ENCODE peak calls at places on chromosome 5, in four cellular contexts. Y is activated CD8-positive, alpha-beta T cell treated with anti-CD3 and anti-CD28 coated beads for 36 hours; K is astrocyte of the spinal cord; N is A549. V is an unnamed sample.

GRCh38 chr5:174608631-174609097 is 115.7 kb upstream of the MSX2 start:
- DNase-seq in Y (peak), K (no peak), N (no peak), V (no peak)

GRCh38 chr5:96893342-96893741 is 17.0 kb downstream of the ERAP2 start:
- DNase-seq in N (no peak), Y (peak), K (peak), V (no peak)

GRCh38 chr5:81070561-81070960 is 110.4 kb downstream of the RASGRF2 start:
- DNase-seq in Y (no peak), K (no peak), N (no peak), V (no peak)

GRCh38 chr5:90233496-90233895 is 176.1 kb downstream of the CETN3 start:
- DNase-seq in K (peak), Y (no peak), N (no peak), V (no peak)

GRCh38 chr5:53381-54174 is 38.4 kb upstream of the PLEKHG4B start:
- DNase-seq in K (peak), N (peak), Y (peak), V (no peak)

GRCh38 chr5:116387738-116388137 is 186.9 kb downstream of the SEMA6A start:
- DNase-seq in Y (no peak), N (no peak), K (no peak), V (no peak)

GRCh38 chr5:176133289-176133870 is 104.8 kb upstream of the SIMC1 start:
- DNase-seq in Y (peak), K (no peak), N (no peak), V (no peak)

GRCh38 chr5:177982956-177983355 is 13.1 kb downstream of the PROP1 start:
- DNase-seq in K (no peak), Y (no peak), N (no peak), V (no peak)

GRCh38 chr5:87944553-87945320 is 323.9 kb downstream of the TMEM161B start:
- DNase-seq in N (no peak), Y (no peak), K (peak), V (no peak)

GRCh38 chr5:149915392-149916260 is 29.0 kb downstream of the PDE6A start:
- DNase-seq in N (no peak), Y (no peak), K (peak), V (no peak)

GRCh38 chr5:17895296-17896058 is 261.2 kb downstream of the TAF11L14 start:
- DNase-seq in K (no peak), Y (no peak), N (peak), V (no peak)

GRCh38 chr5:87877023-87877422 is 391.6 kb downstream of the TMEM161B start:
- DNase-seq in K (no peak), N (no peak), Y (no peak), V (no peak)

GRCh38 chr5:179803651-179804598 is 2.7 kb downstream of the MGAT4B start:
- DNase-seq in Y (peak), N (no peak), K (no peak), V (no peak)

GRCh38 chr5:116577064-116577788 is 2.6 kb upstream of the SEMA6A start:
- DNase-seq in K (no peak), Y (peak), N (no peak), V (peak)

GRCh38 chr5:168887931-168888330 is 308.8 kb upstream of the PANK3 start:
- DNase-seq in N (no peak), Y (no peak), K (no peak), V (no peak)

GRCh38 chr5:83222906-83223305 is 145.6 kb downstream of the XRCC4 start:
- DNase-seq in K (no peak), N (no peak), Y (no peak), V (no peak)

GRCh38 chr5:127447822-127448221 is 69.6 kb upstream of the PRRC1 start:
- DNase-seq in Y (no peak), N (no peak), K (peak), V (no peak)

GRCh38 chr5:57172466-57172961 is 1.3 kb upstream of the GPBP1 start:
- DNase-seq in Y (peak), K (peak), N (peak), V (no peak)

GRCh38 chr5:169788168-169788567 is 151.1 kb downstream of the DOCK2 start:
- DNase-seq in N (peak), K (peak), Y (no peak), V (no peak)

GRCh38 chr5:149011084-149011483 is 51.8 kb downstream of the SH3TC2 start:
- DNase-seq in K (no peak), N (peak), Y (no peak), V (no peak)

GRCh38 chr5:174413520-174414314 is 310.7 kb upstream of the MSX2 start:
- DNase-seq in K (peak), N (peak), Y (no peak), V (no peak)

GRCh38 chr5:134738963-134739661 is 764 bp downstream of the CAMLG start:
- DNase-seq in Y (peak), N (peak), K (peak), V (peak)
- TF ChIP-seq CTCF in Y (peak), N (peak), K (peak), V (peak)

GRCh38 chr5:133319905-133320520 is 268.2 kb downstream of the HSPA4 start:
- DNase-seq in Y (no peak), N (peak), K (no peak), V (no peak)
- TF ChIP-seq CTCF in Y (no peak), N (peak), K (no peak), V (no peak)

DNA sequence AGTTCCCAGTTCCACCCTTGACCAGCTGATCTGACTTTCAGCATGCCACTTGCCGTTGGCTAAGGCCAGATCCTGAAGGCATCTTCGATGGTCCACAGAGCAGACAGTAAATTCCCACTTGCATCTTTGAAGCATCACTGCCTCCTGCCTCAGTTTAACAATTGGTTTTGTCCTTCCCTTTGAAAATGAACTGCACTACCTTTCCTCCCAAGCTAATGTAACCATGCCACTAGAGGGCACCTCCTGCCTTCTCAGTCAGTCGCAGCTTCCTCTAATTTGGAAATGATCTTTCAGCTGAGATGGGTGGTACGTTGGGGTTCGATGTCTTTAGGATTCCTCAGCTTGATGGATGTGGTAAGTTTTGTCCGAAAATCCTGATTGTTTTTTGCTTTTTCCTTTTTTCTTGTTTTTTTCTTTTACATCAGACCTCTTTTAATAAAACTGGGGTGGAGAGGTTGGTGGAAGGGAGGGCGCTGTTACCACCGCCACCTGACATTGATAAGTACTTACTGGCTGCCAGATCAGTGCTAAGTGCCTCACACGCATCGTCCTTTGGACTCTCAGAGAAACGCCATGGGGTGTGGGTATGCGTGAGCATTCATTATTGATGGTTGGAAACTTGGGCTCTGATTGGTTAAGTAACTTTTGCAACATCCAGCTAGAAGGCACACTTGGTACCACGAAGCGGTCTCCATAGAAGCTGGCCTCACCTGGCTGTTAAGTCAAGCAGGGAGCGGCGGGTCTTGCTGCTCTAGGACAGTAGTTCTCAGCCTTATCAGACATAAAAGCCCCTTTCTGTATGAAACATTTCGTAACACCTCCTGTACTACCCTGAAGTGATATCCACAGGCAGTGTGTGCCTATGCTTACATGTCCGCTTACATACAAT is 16.9 kb downstream of the PTTG1 start:
- DNase-seq in Y (peak), K (peak), N (peak), V (peak)
- TF ChIP-seq CTCF in Y (peak), K (peak), N (peak), V (peak)

DNA sequence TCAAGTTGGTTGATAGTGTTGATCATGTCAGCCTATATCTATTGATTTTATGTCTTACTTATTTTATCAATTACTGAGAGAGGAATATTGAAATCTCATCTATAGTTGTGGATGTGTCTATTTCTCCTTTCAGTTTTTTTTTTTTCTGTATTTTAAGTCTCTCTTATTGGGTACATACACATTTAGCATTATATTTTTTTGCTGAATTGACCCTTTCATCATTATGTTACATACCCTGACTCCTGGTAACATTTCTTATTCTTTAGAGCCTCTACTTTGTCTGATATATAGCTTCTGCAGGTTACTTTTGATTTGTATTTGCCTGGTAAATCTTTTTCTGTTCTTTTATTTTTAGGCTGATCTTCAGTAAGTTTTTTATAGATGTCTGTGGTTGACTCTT is 179.5 kb downstream of the GDNF start:
- DNase-seq in Y (no peak), N (no peak), K (no peak), V (no peak)
- TF ChIP-seq CTCF in Y (no peak), N (no peak), K (no peak), V (no peak)

GRCh38 chr5:138722518-138722917 is 30.7 kb upstream of the CTNNA1 start:
- DNase-seq in K (no peak), Y (no peak), N (no peak), V (no peak)

GRCh38 chr5:138724470-138725146 is 28.6 kb upstream of the CTNNA1 start:
- DNase-seq in Y (no peak), N (no peak), K (no peak), V (no peak)

GRCh38 chr5:138725885-138726457 is 27.3 kb upstream of the CTNNA1 start:
- DNase-seq in Y (no peak), K (no peak), N (no peak), V (no peak)

GRCh38 chr5:138726848-138727247 is 26.4 kb upstream of the CTNNA1 start:
- DNase-seq in K (no peak), Y (peak), N (no peak), V (no peak)

DNA sequence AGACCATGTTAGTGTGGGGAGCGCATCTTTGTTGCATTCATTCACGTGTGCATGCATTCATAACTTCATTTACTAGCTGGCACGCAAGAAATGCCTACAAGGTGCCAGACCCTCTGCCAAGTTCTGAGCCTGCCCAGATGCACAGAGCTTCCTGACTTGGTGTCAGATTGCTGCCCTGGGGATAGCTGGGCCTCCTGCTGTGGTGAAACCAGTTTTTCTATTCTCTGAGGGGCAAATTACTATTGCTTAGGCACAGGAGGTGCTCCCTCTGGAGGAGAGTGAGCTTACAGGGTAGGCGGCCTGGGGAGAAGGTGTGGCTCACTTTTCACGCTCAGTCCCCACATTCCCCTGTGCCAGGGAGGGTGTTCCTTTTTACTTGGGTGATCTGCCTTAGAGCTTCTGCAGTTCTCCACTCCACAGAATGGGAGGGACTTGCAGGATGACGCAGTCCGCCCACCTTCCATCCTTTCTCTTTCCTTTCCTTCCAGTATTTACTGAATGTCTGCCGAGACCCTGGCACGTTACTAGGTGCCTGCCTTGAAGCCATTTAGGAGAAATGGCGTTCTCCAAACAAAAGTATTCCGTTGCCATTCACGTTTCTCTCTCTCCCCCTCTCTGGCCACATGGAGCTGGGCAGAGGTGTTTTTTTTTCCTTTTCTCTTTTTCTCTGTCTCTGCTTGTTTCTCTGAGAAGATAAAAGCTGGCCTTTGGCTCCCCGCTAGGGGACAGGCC is 27.9 kb upstream of the CTNNA1 start:
- DNase-seq in N (peak), Y (peak), K (peak), V (no peak)
- TF ChIP-seq CTCF in N (no peak), Y (no peak), K (peak), V (peak)

DNA sequence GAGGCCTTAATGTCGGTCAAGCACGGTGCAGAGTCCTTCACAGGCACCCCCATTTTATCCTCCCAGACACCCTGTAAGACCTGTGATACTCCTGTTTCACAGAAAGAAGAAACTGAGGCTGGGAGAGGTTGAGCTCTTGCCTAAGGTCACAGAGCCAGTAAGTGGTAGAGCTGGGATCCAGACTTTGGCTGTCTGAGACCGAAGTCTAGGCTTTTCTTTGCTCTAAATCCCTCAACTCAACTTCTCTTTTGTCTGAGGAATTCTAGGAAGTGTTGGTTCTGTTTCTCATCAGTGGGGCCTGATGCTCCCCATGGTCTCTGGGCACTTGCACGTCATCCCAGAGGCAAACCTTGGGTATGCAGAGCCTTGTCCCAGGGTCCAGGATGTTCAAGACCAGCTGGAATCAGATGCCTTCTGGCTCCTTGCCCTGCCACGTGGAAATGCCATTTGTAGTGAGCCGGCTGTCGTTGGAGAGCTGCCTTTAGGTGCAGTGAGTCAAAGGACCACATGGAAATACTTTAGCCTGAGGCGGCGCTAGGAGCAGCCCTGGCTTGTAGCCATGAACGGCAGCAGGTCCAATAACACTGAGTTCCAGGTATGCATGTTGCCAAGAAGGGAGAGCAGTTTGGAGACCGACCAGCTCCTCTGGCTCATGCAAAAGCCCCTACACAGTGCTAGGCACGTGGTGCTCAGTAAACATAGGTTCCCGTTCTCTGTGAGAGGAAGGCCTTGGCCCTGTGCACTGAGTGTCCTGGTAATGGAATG is 9.2 kb downstream of the DCANP1 start:
- DNase-seq in K (peak), N (no peak), Y (no peak), V (no peak)
- TF ChIP-seq CTCF in K (peak), N (no peak), Y (no peak), V (no peak)

GRCh38 chr5:71778678-71779276 is 59.7 kb downstream of the CARTPT start:
- DNase-seq in K (peak), N (peak), Y (peak), V (no peak)
- TF ChIP-seq CTCF in K (peak), N (peak), Y (peak), V (peak)